ENCODE peak calls at places on chromosomes 5 and 9, in seven cellular contexts. B is cardiac fibroblast; J is choroid plexus epithelial cell; O is nephron progenitor cell; X is activated CD4-positive, alpha-beta T cell treated with anti-CD3 and anti-CD28 coated beads for 24 hours; D is chondrocyte; E is body of pancreas. I is an unnamed sample.

GRCh38 chr5:140153255-140153654 is 21.7 kb upstream of the CYSTM1 start:
- DNase-seq in B (no peak), J (no peak), O (no peak), X (no peak), D (no peak), E (no peak), I (no peak)

GRCh38 chr9:19768798-19769197 is 20.0 kb downstream of the SLC24A2 start:
- DNase-seq in B (no peak), J (no peak), O (no peak), X (no peak), D (no peak), E (no peak), I (no peak)

GRCh38 chr5:36441215-36441614 is 139.5 kb upstream of the RANBP3L start:
- DNase-seq in B (no peak), J (no peak), O (no peak), X (no peak), D (no peak), E (no peak), I (no peak)

GRCh38 chr9:89477811-89478583 is 19.9 kb downstream of the SEMA4D start:
- DNase-seq in B (peak), J (peak), O (no peak), X (no peak), D (no peak), E (no peak), I (peak)

GRCh38 chr9:35366627-35367026 is 123.3 kb upstream of the RUSC2 start:
- DNase-seq in B (no peak), J (no peak), O (no peak), X (no peak), D (no peak), E (no peak), I (no peak)

GRCh38 chr5:96876292-96876850 is at the start of gene ERAP2:
- DNase-seq in B (peak), J (peak), O (no peak), X (no peak), D (no peak), E (no peak), I (peak)

GRCh38 chr9:87554177-87554940 is 56.7 kb downstream of the DAPK1 start:
- DNase-seq in B (no peak), J (no peak), O (no peak), X (no peak), D (no peak), E (no peak), I (peak)

GRCh38 chr9:90137824-90138223 is 504.8 kb downstream of the DIRAS2 start:
- DNase-seq in B (no peak), J (no peak), O (no peak), X (no peak), D (no peak), E (no peak), I (no peak)

GRCh38 chr9:116322521-116322920 is 168.9 kb downstream of the PAPPA start:
- DNase-seq in B (no peak), J (peak), O (no peak), X (no peak), D (no peak), E (no peak), I (no peak)

GRCh38 chr5:14142856-14143508 is at the start of gene TRIO:
- DNase-seq in B (peak), J (peak), O (peak), X (peak), D (peak), E (peak), I (peak)

GRCh38 chr9:129401623-129402340 is 219.1 kb downstream of the C9orf50 start:
- DNase-seq in B (peak), J (peak), O (no peak), X (no peak), D (no peak), E (no peak), I (no peak)

GRCh38 chr5:148394587-148395019 is 10.8 kb downstream of the FBXO38 start:
- DNase-seq in B (no peak), J (no peak), O (no peak), X (no peak), D (no peak), E (no peak), I (no peak)

GRCh38 chr5:92979716-92980115 is 601.3 kb downstream of the NR2F1-AS1 start:
- DNase-seq in B (no peak), J (no peak), O (peak), X (no peak), D (no peak), E (no peak), I (no peak)

GRCh38 chr5:115507682-115508081 is 36.9 kb downstream of the FEM1C start:
- DNase-seq in B (peak), J (peak), O (no peak), X (no peak), D (no peak), E (no peak), I (no peak)

GRCh38 chr9:109640232-109641078 is 139.5 kb upstream of the PALM2AKAP2 start:
- DNase-seq in B (peak), J (peak), O (peak), X (no peak), D (peak), E (peak), I (no peak)

GRCh38 chr5:159547466-159548195 is 217.3 kb upstream of the IL12B start:
- DNase-seq in B (no peak), J (peak), O (no peak), X (no peak), D (no peak), E (no peak), I (no peak)

GRCh38 chr9:38172601-38173000 is 103.6 kb upstream of the SHB start:
- DNase-seq in B (no peak), J (no peak), O (no peak), X (no peak), D (no peak), E (no peak), I (no peak)

GRCh38 chr5:126028336-126028735 is 394.9 kb upstream of the GRAMD2B start:
- DNase-seq in B (peak), J (peak), O (no peak), X (no peak), D (no peak), E (no peak), I (no peak)

GRCh38 chr5:163846512-163846911 is 341.1 kb downstream of the MAT2B start:
- DNase-seq in B (peak), J (peak), O (no peak), X (no peak), D (no peak), E (no peak), I (no peak)

GRCh38 chr5:139226131-139226530 is 28.0 kb upstream of the SIL1 start:
- DNase-seq in B (no peak), J (no peak), O (no peak), X (no peak), D (no peak), E (no peak), I (no peak)

GRCh38 chr5:80503641-80504040 is 15.7 kb downstream of the FAM151B start:
- DNase-seq in B (no peak), J (no peak), O (no peak), X (no peak), D (no peak), E (no peak), I (peak)

GRCh38 chr5:165757756-165758155 is 2252.3 kb downstream of the MAT2B start:
- DNase-seq in B (no peak), J (no peak), O (no peak), X (no peak), D (no peak), E (no peak), I (no peak)

GRCh38 chr5:36741138-36741537 is 134.7 kb downstream of the SLC1A3 start:
- DNase-seq in B (peak), J (no peak), O (no peak), X (no peak), D (no peak), E (peak), I (no peak)

GRCh38 chr5:134245101-134245604 is 19.3 kb upstream of the PPP2CA start:
- DNase-seq in B (peak), J (peak), O (peak), X (no peak), D (no peak), E (no peak), I (peak)

GRCh38 chr9:35529156-35529823 is 39.4 kb downstream of the RUSC2 start:
- DNase-seq in B (no peak), J (no peak), O (no peak), X (no peak), D (no peak), E (no peak), I (no peak)

GRCh38 chr9:104993291-104993963 is 65.5 kb upstream of the ABCA1 start:
- DNase-seq in B (peak), J (peak), O (peak), X (no peak), D (no peak), E (peak), I (peak)

GRCh38 chr9:71353723-71354122 is 232.3 kb upstream of the TRPM3 start:
- DNase-seq in B (peak), J (no peak), O (no peak), X (no peak), D (no peak), E (no peak), I (no peak)

GRCh38 chr9:132201139-132201538 is 39.3 kb downstream of the NTNG2 start:
- DNase-seq in B (no peak), J (no peak), O (no peak), X (no peak), D (no peak), E (peak), I (no peak)

GRCh38 chr9:14909631-14910177 is 524 bp downstream of the FREM1 start:
- DNase-seq in B (no peak), J (no peak), O (no peak), X (no peak), D (no peak), E (no peak), I (no peak)

GRCh38 chr9:77180056-77180455 is 2.7 kb downstream of the VPS13A start:
- DNase-seq in B (no peak), J (no peak), O (no peak), X (no peak), D (no peak), E (no peak), I (no peak)